ENCODE peak calls at places on chromosomes 2 and 18, in four cellular contexts. P is H9, W is H1, H is mesendoderm. Q is an unnamed sample.

GRCh38 chr2:20643826-20644225 is 7.1 kb downstream of the HS1BP3 start:
- DNase-seq in P (no peak), W (no peak), H (no peak), Q (no peak)

GRCh38 chr2:134668821-134669220 is 50.0 kb downstream of the TMEM163 start:
- DNase-seq in P (no peak), W (no peak), H (no peak), Q (no peak)

GRCh38 chr2:12809526-12809925 is 92.8 kb downstream of the TRIB2 start:
- DNase-seq in P (no peak), W (no peak), H (no peak), Q (no peak)

GRCh38 chr2:229071292-229071976 is 199.7 kb downstream of the PID1 start:
- DNase-seq in P (no peak), W (no peak), H (peak; percentile 13), Q (no peak)

GRCh38 chr2:113077921-113078320 is 10.2 kb downstream of the IL1F10 start:
- DNase-seq in P (no peak), W (no peak), H (peak; percentile 6), Q (no peak)

GRCh38 chr2:49003206-49003605 is 151.1 kb downstream of the FSHR start:
- DNase-seq in P (no peak), W (no peak), H (no peak), Q (no peak)

GRCh38 chr18:6949800-6950586 is 167.6 kb downstream of the LAMA1 start:
- DNase-seq in P (no peak), W (no peak), H (peak; percentile 33), Q (no peak)

GRCh38 chr2:60873381-60873780 is 8.0 kb upstream of the REL start:
- DNase-seq in P (no peak), W (no peak), H (no peak), Q (no peak)

GRCh38 chr2:10266133-10266620 is 36.5 kb upstream of the HPCAL1 start:
- DNase-seq in P (no peak), W (no peak), H (no peak), Q (peak; percentile 56)

GRCh38 chr2:205982776-205983327 is 103.1 kb downstream of the INO80D start:
- DNase-seq in P (no peak), W (no peak), H (peak; percentile 4), Q (no peak)

GRCh38 chr2:64770781-64771334 is 117.1 kb upstream of the SERTAD2 start:
- DNase-seq in P (no peak), W (no peak), H (peak; percentile 15), Q (peak; percentile 97)

GRCh38 chr2:37215255-37215654 is 16.1 kb downstream of the CEBPZ start:
- DNase-seq in P (no peak), W (no peak), H (no peak), Q (no peak)

GRCh38 chr2:224712346-224712745 is 3.8 kb downstream of the CCDC195 start:
- DNase-seq in P (no peak), W (no peak), H (no peak), Q (peak; percentile 2)

GRCh38 chr2:168910330-168910729 is 9.2 kb downstream of the G6PC2 start:
- DNase-seq in P (no peak), W (no peak), H (peak; percentile 51), Q (no peak)

GRCh38 chr2:63871864-63872263 is 30.2 kb downstream of the UGP2 start:
- DNase-seq in P (no peak), W (no peak), H (no peak), Q (peak; percentile 23)

GRCh38 chr2:108253106-108253505 is 13.3 kb downstream of the SULT1C3 start:
- DNase-seq in P (no peak), W (no peak), H (no peak), Q (no peak)

GRCh38 chr18:77162580-77162979 is 30.0 kb upstream of the MBP start:
- DNase-seq in P (no peak), W (no peak), H (no peak), Q (no peak)

GRCh38 chr2:157480182-157480961 is 36.5 kb upstream of the CYTIP start:
- DNase-seq in P (no peak), W (no peak), H (peak; percentile 27), Q (peak; percentile 24)

GRCh38 chr2:166293984-166294383 is 81.8 kb downstream of the SCN9A start:
- DNase-seq in P (no peak), W (no peak), H (no peak), Q (peak; percentile 41)

GRCh38 chr18:64668563-64668962 is 519.7 kb upstream of the LINC00305 start:
- DNase-seq in P (no peak), W (no peak), H (peak; percentile 11), Q (no peak)

GRCh38 chr2:205806126-205806905 is 124.0 kb downstream of the NRP2 start:
- DNase-seq in P (no peak), W (no peak), H (no peak), Q (no peak)

GRCh38 chr2:227464356-227464755 is 7.6 kb upstream of the AGFG1 start:
- DNase-seq in P (no peak), W (no peak), H (no peak), Q (no peak)

GRCh38 chr2:99841749-99842148 is 300.6 kb downstream of the AFF3 start:
- DNase-seq in P (no peak), W (no peak), H (peak; percentile 41), Q (peak; percentile 92)

GRCh38 chr18:45617284-45617683 is 2.0 kb downstream of the SLC14A2 start:
- DNase-seq in P (no peak), W (no peak), H (no peak), Q (peak; percentile 81)

GRCh38 chr2:26849056-26850001 is 1.4 kb downstream of the DPYSL5 start:
- DNase-seq in P (no peak), W (no peak), H (peak; percentile 34), Q (no peak)

GRCh38 chr2:27428978-27429541 is 629 bp downstream of the NRBP1 start:
- DNase-seq in P (peak; percentile 89), W (no peak), H (peak; percentile 92), Q (peak; percentile 82)

GRCh38 chr2:232139786-232140562 is 178.5 kb downstream of the DIS3L2 start:
- DNase-seq in P (no peak), W (no peak), H (no peak), Q (peak; percentile 77)

GRCh38 chr2:178530625-178531142 is 50.4 kb downstream of the PLEKHA3 start:
- DNase-seq in P (no peak), W (no peak), H (no peak), Q (no peak)

DNA sequence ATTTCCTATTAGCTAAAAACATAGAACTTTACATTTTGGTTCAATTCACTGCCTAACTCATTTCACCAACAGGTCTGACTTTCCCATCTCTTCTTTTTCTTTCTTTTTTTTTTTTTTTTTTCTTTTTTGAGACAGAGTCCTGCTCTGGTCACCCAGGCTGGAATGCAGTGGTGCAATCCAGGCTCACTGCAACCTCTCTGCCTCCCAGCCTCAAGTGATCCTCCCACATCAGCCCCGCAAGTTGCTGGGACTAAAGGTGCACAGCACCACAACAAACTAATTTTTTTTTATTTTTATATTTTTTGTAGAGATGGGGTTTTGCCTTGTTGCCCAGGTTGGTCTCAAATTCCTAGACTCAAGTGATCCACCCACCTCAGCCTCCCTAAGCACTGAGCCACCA is 57.8 kb upstream of the HNRNPA3 start:
- DNase-seq in P (no peak), W (no peak), H (no peak), Q (no peak)
- H3K56ac ChIP-seq in P (no peak overlapping the region), W (no peak overlapping the region), H (no peak overlapping the region), Q (no peak overlapping the region)

DNA sequence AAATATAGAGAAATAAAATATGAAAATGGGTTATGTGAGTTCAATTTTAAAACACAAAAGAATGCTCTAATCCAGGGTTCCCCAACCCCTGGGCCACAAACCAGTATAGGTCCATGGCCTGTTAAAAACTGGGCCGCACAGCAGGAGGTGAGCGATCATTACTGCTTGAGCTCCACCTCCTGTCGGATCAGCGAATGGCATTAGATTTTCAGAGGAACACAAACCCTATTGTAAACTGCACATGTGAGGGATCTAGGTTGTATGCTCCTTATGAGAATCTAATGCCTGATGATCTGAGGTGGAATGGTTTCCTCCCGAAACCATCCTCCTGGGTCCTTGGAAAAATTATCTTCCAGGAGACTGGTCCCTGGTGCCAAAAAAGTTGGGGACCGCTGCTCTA is 34.7 kb downstream of the TTR start:
- DNase-seq in P (no peak), W (no peak), H (peak; percentile 26), Q (no peak)
- H3K56ac ChIP-seq in P (no peak overlapping the region), W (no peak overlapping the region), H (no peak overlapping the region), Q (no peak overlapping the region)

GRCh38 chr2:172962824-172963223 is 112.8 kb upstream of the MAP3K20 start:
- DNase-seq in P (no peak), W (no peak), H (no peak), Q (peak; percentile 78)
- H3K56ac ChIP-seq in P (no peak overlapping the region), W (no peak overlapping the region), H (no peak overlapping the region), Q (no peak overlapping the region)

GRCh38 chr2:193382583-193382982 is 1187.8 kb upstream of the TMEFF2 start:
- DNase-seq in P (peak; percentile 35), W (peak; percentile 9), H (peak; percentile 89), Q (no peak)

GRCh38 chr2:193373139-193373538 is 1178.4 kb upstream of the TMEFF2 start:
- DNase-seq in P (no peak), W (no peak), H (peak; percentile 20), Q (no peak)

GRCh38 chr2:193377789-193378188 is 1183.1 kb upstream of the TMEFF2 start:
- DNase-seq in P (no peak), W (no peak), H (no peak), Q (no peak)
- H3K56ac ChIP-seq in P (no peak overlapping the region), W (no peak overlapping the region), H (no peak overlapping the region), Q (no peak overlapping the region)

DNA sequence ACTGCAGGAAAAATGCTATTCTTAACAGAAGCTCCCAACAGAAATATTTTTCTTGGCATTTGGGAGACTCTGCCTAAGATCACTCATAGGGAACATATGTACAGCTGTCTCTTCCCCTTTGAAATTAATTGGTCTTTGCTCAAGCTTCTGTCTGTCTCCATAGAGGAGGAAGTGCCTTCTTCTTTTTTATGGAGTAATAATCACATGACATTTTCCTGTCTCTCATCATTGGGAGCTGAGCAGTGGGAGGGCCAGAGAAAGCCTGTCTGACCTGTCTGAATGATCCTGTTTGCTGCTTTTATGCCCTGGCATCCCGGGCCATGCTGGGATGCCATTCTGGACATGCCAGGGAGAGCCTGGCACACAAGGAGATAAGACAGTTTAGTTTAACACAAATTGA is 145.6 kb downstream of the AQP4 start:
- DNase-seq in P (no peak), W (no peak), H (no peak), Q (no peak)
- H3K56ac ChIP-seq in P (no peak overlapping the region), W (no peak overlapping the region), H (no peak overlapping the region), Q (no peak overlapping the region)

Q was measured in IMR-90.